ENCODE peak calls at places on chromosome 14, in five cellular contexts. B, I, M, J and O are unnamed samples.
A peak's percentile ranks its signal among the peaks of the same experiment; 100 is the strongest.

GRCh38 chr14:72916174-72916573 is 10.1 kb upstream of the DCAF4 start:
- DNase-seq in B (no peak), I (no peak), M (no peak), J (peak; percentile 40), O (no peak)

GRCh38 chr14:80987235-80988032 is 32.0 kb downstream of the TSHR start:
- DNase-seq in B (peak; percentile 52), I (peak; percentile 72), M (peak; percentile 76), J (peak; percentile 73), O (peak; percentile 95)

GRCh38 chr14:91339076-91339475 is 78.5 kb downstream of the CCDC88C start:
- DNase-seq in B (no peak), I (no peak), M (no peak), J (no peak), O (no peak)

GRCh38 chr14:51823706-51824105 is 36.7 kb upstream of the GNG2 start:
- DNase-seq in B (no peak), I (peak; percentile 69), M (no peak), J (no peak), O (no peak)

GRCh38 chr14:69049675-69050074 is 70.6 kb upstream of the ACTN1 start:
- DNase-seq in B (no peak), I (peak; percentile 89), M (no peak), J (peak; percentile 80), O (no peak)

GRCh38 chr14:61183486-61183885 is 97.7 kb downstream of the TMEM30B start:
- DNase-seq in B (no peak), I (no peak), M (no peak), J (peak; percentile 44), O (no peak)

GRCh38 chr14:36647417-36647826 is 14.2 kb upstream of the PAX9 start:
- DNase-seq in B (no peak), I (no peak), M (no peak), J (no peak), O (no peak)

GRCh38 chr14:61330511-61330910 is 9.1 kb downstream of the PRKCH start:
- DNase-seq in B (no peak), I (no peak), M (no peak), J (no peak), O (no peak)

GRCh38 chr14:94171208-94171607 is 2.9 kb upstream of the PPP4R4 start:
- DNase-seq in B (no peak), I (no peak), M (no peak), J (peak; percentile 71), O (no peak)

GRCh38 chr14:79834856-79835255 is 376.4 kb downstream of the DIO2 start:
- DNase-seq in B (no peak), I (no peak), M (no peak), J (no peak), O (no peak)

GRCh38 chr14:71248204-71248603 is 340.9 kb downstream of the PCNX1 start:
- DNase-seq in B (no peak), I (peak; percentile 97), M (no peak), J (peak; percentile 53), O (no peak)

GRCh38 chr14:49972199-49972671 is 79.4 kb downstream of the ARF6 start:
- DNase-seq in B (peak; percentile 6), I (peak; percentile 96), M (no peak), J (peak; percentile 83), O (peak; percentile 71)

GRCh38 chr14:53183611-53184010 is 30.5 kb upstream of the DDHD1 start:
- DNase-seq in B (no peak), I (no peak), M (no peak), J (peak; percentile 33), O (no peak)

GRCh38 chr14:81423504-81423903 is 23.4 kb upstream of the STON2 start:
- DNase-seq in B (no peak), I (no peak), M (no peak), J (no peak), O (no peak)

GRCh38 chr14:100906420-100906819 is 2.9 kb upstream of the RTL1 start:
- DNase-seq in B (no peak), I (no peak), M (no peak), J (no peak), O (peak; percentile 54)

GRCh38 chr14:81427348-81428058 is 27.4 kb upstream of the STON2 start:
- DNase-seq in B (no peak), I (no peak), M (no peak), J (no peak), O (no peak)

GRCh38 chr14:68020999-68021663 is 201.6 kb downstream of the RAD51B start:
- DNase-seq in B (no peak), I (no peak), M (no peak), J (no peak), O (no peak)

GRCh38 chr14:21913759-21914158 is 240.1 kb upstream of the OR4E1 start:
- DNase-seq in B (peak; percentile 82), I (peak; percentile 60), M (peak; percentile 71), J (peak; percentile 66), O (peak; percentile 97)

GRCh38 chr14:32508281-32508680 is 179.2 kb downstream of the AKAP6 start:
- DNase-seq in B (no peak), I (no peak), M (no peak), J (peak; percentile 44), O (peak; percentile 1)

GRCh38 chr14:59482471-59483331 is 1.5 kb downstream of the L3HYPDH start:
- DNase-seq in B (no peak), I (peak; percentile 91), M (peak; percentile 60), J (peak; percentile 96), O (peak; percentile 64)

GRCh38 chr14:50230601-50231474 is 540 bp downstream of the SOS2 start:
- DNase-seq in B (peak; percentile 35), I (peak; percentile 68), M (peak; percentile 21), J (peak; percentile 74), O (peak; percentile 86)

GRCh38 chr14:60646202-60646886 is 2.9 kb downstream of the SIX1 start:
- DNase-seq in B (no peak), I (no peak), M (no peak), J (peak; percentile 44), O (no peak)

GRCh38 chr14:68692916-68693771 is 99.7 kb downstream of the ZFP36L1 start:
- DNase-seq in B (no peak), I (no peak), M (no peak), J (peak; percentile 90), O (no peak)

GRCh38 chr14:36057452-36058142 is 118.9 kb downstream of the PTCSC3 start:
- DNase-seq in B (no peak), I (peak; percentile 87), M (peak; percentile 16), J (no peak), O (no peak)

GRCh38 chr14:96617635-96618034 is 115.5 kb downstream of the PAPOLA start:
- DNase-seq in B (no peak), I (no peak), M (no peak), J (no peak), O (peak; percentile 72)

GRCh38 chr14:69358233-69358963 is 39.7 kb downstream of the ERH start:
- DNase-seq in B (no peak), I (no peak), M (no peak), J (no peak), O (no peak)

GRCh38 chr14:69087061-69087461 is 65.9 kb downstream of the DCAF5 start:
- DNase-seq in B (no peak), I (peak; percentile 88), M (no peak), J (peak; percentile 52), O (no peak)

GRCh38 chr14:92105845-92106094 is 612 bp downstream of the ATXN3 start:
- DNase-seq in B (no peak), I (no peak), M (no peak), J (peak; percentile 77), O (peak; percentile 76)

GRCh38 chr14:21917699-21918436 is 244.2 kb upstream of the OR4E1 start:
- DNase-seq in B (peak; percentile 62), I (peak; percentile 93), M (peak; percentile 31), J (peak; percentile 67), O (peak; percentile 85)

GRCh38 chr14:103742499-103743255 is 27.1 kb downstream of the ZFYVE21 start:
- DNase-seq in B (no peak), I (no peak), M (no peak), J (no peak), O (no peak)

GRCh38 chr14:100861188-100861936 is 35.4 kb downstream of the MEG3 start:
- DNase-seq in B (no peak), I (no peak), M (no peak), J (peak; percentile 39), O (no peak)

GRCh38 chr14:51004801-51005526 is 60.7 kb upstream of the PYGL start:
- DNase-seq in B (no peak), I (no peak), M (no peak), J (peak; percentile 69), O (no peak)

GRCh38 chr14:98462908-98463307 is 809.1 kb downstream of the BCL11B start:
- DNase-seq in B (no peak), I (no peak), M (no peak), J (no peak), O (no peak)

DNA sequence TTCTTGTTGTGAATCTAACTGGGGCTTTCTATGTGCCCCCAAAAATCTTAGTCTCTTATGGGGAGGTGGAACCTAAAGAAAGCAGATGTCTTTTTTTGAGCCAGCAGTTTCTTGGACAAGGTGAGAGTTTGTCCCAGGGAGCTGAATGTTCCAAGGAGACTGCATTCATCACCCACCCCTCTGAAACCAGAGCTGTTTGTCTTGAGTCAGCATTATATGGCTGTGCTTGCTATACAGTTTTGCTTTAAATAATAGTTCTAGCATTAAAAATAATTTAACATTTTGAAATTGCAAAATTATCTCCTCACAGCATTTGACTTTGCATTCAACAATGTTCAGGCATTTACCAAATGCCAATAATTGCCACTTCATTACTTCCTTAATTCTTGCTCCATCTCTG is 813.3 kb downstream of the BCL11B start:
- DNase-seq in B (no peak), I (no peak), M (no peak), J (no peak), O (no peak)
- H3K9me2 ChIP-seq in B (no peaks in the 10 kb centered on the region), I (no peaks in the 10 kb centered on the region), M (no peaks in the 10 kb centered on the region), J (no peaks in the 10 kb centered on the region), O (no peaks in the 10 kb centered on the region)

DNA sequence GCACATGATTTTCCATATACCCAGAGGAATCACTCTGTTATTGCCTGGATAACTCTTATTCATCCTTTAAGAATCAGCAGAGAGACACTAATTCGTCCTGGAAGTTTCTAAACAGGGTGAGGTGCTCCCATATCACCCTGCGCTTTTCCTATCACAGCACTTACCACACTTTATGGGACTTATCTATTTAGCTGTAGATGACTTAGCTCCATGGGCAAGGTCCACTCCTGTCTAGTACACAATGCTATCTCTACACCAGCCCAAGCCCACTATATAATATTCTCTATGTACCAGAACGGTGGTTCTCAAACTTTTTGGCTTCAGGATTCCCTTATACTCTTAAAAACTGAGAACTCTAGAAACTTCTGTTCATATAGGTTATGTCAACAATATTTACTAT is 111.7 kb downstream of the EFCAB11 start:
- DNase-seq in B (no peak), I (no peak), M (no peak), J (no peak), O (no peak)
- H3K9me2 ChIP-seq in B (no peaks in the 10 kb centered on the region), I (no peaks in the 10 kb centered on the region), M (no peaks in the 10 kb centered on the region), J (no peaks in the 10 kb centered on the region), O (no peaks in the 10 kb centered on the region)

GRCh38 chr14:24098927-24099813 is 5.1 kb downstream of the PCK2 start:
- DNase-seq in B (no peak), I (no peak), M (no peak), J (no peak), O (no peak)
- H3K9me2 ChIP-seq in B (no peaks in the 10 kb centered on the region), I (no peaks in the 10 kb centered on the region), M (no peaks in the 10 kb centered on the region), J (no peaks in the 10 kb centered on the region), O (no peaks in the 10 kb centered on the region)

GRCh38 chr14:105141486-105142281 is 26.9 kb downstream of the JAG2 start:
- DNase-seq in B (no peak), I (no peak), M (no peak), J (no peak), O (no peak)
- H3K9me2 ChIP-seq in B (no peaks in the 10 kb centered on the region), I (no peaks in the 10 kb centered on the region), M (no peaks in the 10 kb centered on the region), J (no peaks in the 10 kb centered on the region), O (no peaks in the 10 kb centered on the region)